ENCODE peak calls at places on chromosomes 16 and 17, in six cellular contexts. One of them, this sample, is unnamed.

GRCh38 chr17:82330322-82331239 is 3.0 kb downstream of the SECTM1 start:
- DNase-seq in HepG2: peak
- DNase-seq in GM12892: peak
- DNase-seq in GM12878: no peak
- DNase-seq in H1: no peak
- DNase-seq in K562: peak
- DNase-seq in this sample: no peak

GRCh38 chr17:66412857-66413563 is 110.6 kb downstream of the PRKCA start:
- DNase-seq in HepG2: no peak
- DNase-seq in GM12892: no peak
- DNase-seq in GM12878: no peak
- DNase-seq in H1: no peak
- DNase-seq in K562: no peak
- DNase-seq in this sample: no peak

GRCh38 chr17:76027159-76027839 is at the start of gene EVPL:
- DNase-seq in HepG2: peak
- DNase-seq in GM12892: no peak
- DNase-seq in GM12878: no peak
- DNase-seq in H1: no peak
- DNase-seq in K562: no peak
- DNase-seq in this sample: no peak

GRCh38 chr16:81432899-81433560 is 11.6 kb upstream of the CMIP start:
- DNase-seq in HepG2: no peak
- DNase-seq in GM12892: no peak
- DNase-seq in GM12878: no peak
- DNase-seq in H1: no peak
- DNase-seq in K562: no peak
- DNase-seq in this sample: no peak

GRCh38 chr16:46607529-46607928 is 13.7 kb downstream of the SHCBP1 start:
- DNase-seq in HepG2: peak
- DNase-seq in GM12892: no peak
- DNase-seq in GM12878: no peak
- DNase-seq in H1: no peak
- DNase-seq in K562: peak
- DNase-seq in this sample: no peak

GRCh38 chr16:58048914-58049696 is 23.6 kb downstream of the MMP15 start:
- DNase-seq in HepG2: no peak
- DNase-seq in GM12892: peak
- DNase-seq in GM12878: no peak
- DNase-seq in H1: peak
- DNase-seq in K562: no peak
- DNase-seq in this sample: no peak

GRCh38 chr16:588639-588888 is 1.3 kb upstream of the RAB40C start:
- DNase-seq in HepG2: no peak
- DNase-seq in GM12892: no peak
- DNase-seq in GM12878: no peak
- DNase-seq in H1: peak
- DNase-seq in K562: peak
- DNase-seq in this sample: no peak

GRCh38 chr16:9114842-9115241 is 23.4 kb downstream of the HAPSTR1 start:
- DNase-seq in HepG2: no peak
- DNase-seq in GM12892: no peak
- DNase-seq in GM12878: no peak
- DNase-seq in H1: no peak
- DNase-seq in K562: no peak
- DNase-seq in this sample: no peak

GRCh38 chr17:43342601-43342905 is 56.2 kb upstream of the ARL4D start:
- DNase-seq in HepG2: no peak
- DNase-seq in GM12892: no peak
- DNase-seq in GM12878: no peak
- DNase-seq in H1: no peak
- DNase-seq in K562: no peak
- DNase-seq in this sample: no peak

GRCh38 chr16:80460004-80460403 is 80.8 kb upstream of the DYNLRB2 start:
- DNase-seq in HepG2: no peak
- DNase-seq in GM12892: no peak
- DNase-seq in GM12878: no peak
- DNase-seq in H1: no peak
- DNase-seq in K562: no peak
- DNase-seq in this sample: no peak

GRCh38 chr17:42135664-42136653 is 13.4 kb downstream of the HSPB9 start:
- DNase-seq in HepG2: peak
- DNase-seq in GM12892: no peak
- DNase-seq in GM12878: no peak
- DNase-seq in H1: no peak
- DNase-seq in K562: no peak
- DNase-seq in this sample: no peak

GRCh38 chr17:56752263-56752662 is 81.5 kb downstream of the C17orf67 start:
- DNase-seq in HepG2: no peak
- DNase-seq in GM12892: no peak
- DNase-seq in GM12878: no peak
- DNase-seq in H1: no peak
- DNase-seq in K562: no peak
- DNase-seq in this sample: no peak

GRCh38 chr17:11511696-11512095 is 86.6 kb upstream of the DNAH9 start:
- DNase-seq in HepG2: peak
- DNase-seq in GM12892: no peak
- DNase-seq in GM12878: no peak
- DNase-seq in H1: no peak
- DNase-seq in K562: no peak
- DNase-seq in this sample: no peak

GRCh38 chr16:57000271-57001025 is 11.1 kb downstream of the NLRC5 start:
- DNase-seq in HepG2: no peak
- DNase-seq in GM12892: no peak
- DNase-seq in GM12878: peak
- DNase-seq in H1: no peak
- DNase-seq in K562: no peak
- DNase-seq in this sample: no peak

GRCh38 chr17:61385869-61386245 is 13.8 kb upstream of the TBX2 start:
- DNase-seq in HepG2: no peak
- DNase-seq in GM12892: no peak
- DNase-seq in GM12878: no peak
- DNase-seq in H1: no peak
- DNase-seq in K562: no peak
- DNase-seq in this sample: no peak

GRCh38 chr16:25771216-25771615 is 79.5 kb downstream of the HS3ST4 start:
- DNase-seq in HepG2: no peak
- DNase-seq in GM12892: no peak
- DNase-seq in GM12878: no peak
- DNase-seq in H1: no peak
- DNase-seq in K562: no peak
- DNase-seq in this sample: no peak

GRCh38 chr16:77780378-77780837 is 8.0 kb upstream of the VAT1L start:
- DNase-seq in HepG2: peak
- DNase-seq in GM12892: no peak
- DNase-seq in GM12878: no peak
- DNase-seq in H1: no peak
- DNase-seq in K562: no peak
- DNase-seq in this sample: no peak

GRCh38 chr17:1312261-1312870 is 32.9 kb downstream of the TRARG1 start:
- DNase-seq in HepG2: peak
- DNase-seq in GM12892: no peak
- DNase-seq in GM12878: no peak
- DNase-seq in H1: peak
- DNase-seq in K562: peak
- DNase-seq in this sample: no peak

DNA sequence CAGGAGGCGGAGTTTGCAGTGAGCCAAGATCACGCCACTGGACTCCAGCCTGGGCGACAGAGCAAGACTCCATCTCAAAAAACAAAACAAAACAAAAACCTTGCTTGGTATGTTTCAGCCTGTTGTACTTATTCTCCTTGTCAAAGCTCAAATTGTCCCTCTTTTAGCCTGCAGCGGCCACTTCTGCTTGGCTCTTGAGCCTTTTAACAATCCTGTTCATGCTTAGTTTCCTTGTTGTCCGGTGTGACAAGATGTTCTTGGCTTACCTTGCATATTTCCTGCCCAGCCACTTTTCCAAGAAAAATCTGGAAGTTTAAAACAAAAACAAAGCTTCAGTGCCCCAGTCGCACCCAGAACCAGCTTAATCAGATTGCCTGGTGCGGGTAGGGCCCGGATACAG is 81.0 kb downstream of the ABCC1 start:
- DNase-seq in HepG2: no peak
- DNase-seq in GM12892: no peak
- DNase-seq in GM12878: no peak
- DNase-seq in H1: no peak
- DNase-seq in K562: no peak
- DNase-seq in this sample: no peak
- TF ChIP-seq POLR2AphosphoS5 in HepG2: no peak
- TF ChIP-seq POLR2AphosphoS5 in GM12892: no peak
- TF ChIP-seq POLR2AphosphoS5 in GM12878: no peak
- TF ChIP-seq POLR2AphosphoS5 in H1: no peak
- TF ChIP-seq POLR2AphosphoS5 in K562: no peak
- TF ChIP-seq POLR2AphosphoS5 in this sample: no peak

GRCh38 chr17:50210249-50211225 is 9.1 kb upstream of the COL1A1 start:
- DNase-seq in HepG2: peak
- DNase-seq in GM12892: no peak
- DNase-seq in GM12878: no peak
- DNase-seq in H1: peak
- DNase-seq in K562: peak
- DNase-seq in this sample: no peak
- TF ChIP-seq POLR2A in HepG2: no peak
- TF ChIP-seq POLR2A in GM12892: no peak
- TF ChIP-seq POLR2A in GM12878: no peak
- TF ChIP-seq POLR2A in H1: no peak
- TF ChIP-seq POLR2A in K562: no peak
- TF ChIP-seq POLR2A in this sample: no peak

GRCh38 chr17:62800580-62800979 is 7.5 kb downstream of the MARCHF10 start:
- DNase-seq in HepG2: no peak
- DNase-seq in GM12892: no peak
- DNase-seq in GM12878: no peak
- DNase-seq in H1: peak
- DNase-seq in K562: no peak
- DNase-seq in this sample: no peak
- TF ChIP-seq TAF1 in HepG2: no peak
- TF ChIP-seq TAF1 in GM12892: no peak
- TF ChIP-seq TAF1 in GM12878: no peak
- TF ChIP-seq TAF1 in H1: no peak
- TF ChIP-seq TAF1 in K562: no peak
- TF ChIP-seq TAF1 in this sample: no peak

GRCh38 chr16:2156025-2156848 is 655 bp downstream of the TRAF7 start:
- DNase-seq in HepG2: peak
- DNase-seq in GM12892: no peak
- DNase-seq in GM12878: no peak
- DNase-seq in H1: no peak
- DNase-seq in K562: peak
- DNase-seq in this sample: no peak

GRCh38 chr16:2159052-2159838 is 3.7 kb downstream of the TRAF7 start:
- DNase-seq in HepG2: no peak
- DNase-seq in GM12892: no peak
- DNase-seq in GM12878: no peak
- DNase-seq in H1: no peak
- DNase-seq in K562: no peak
- DNase-seq in this sample: no peak

GRCh38 chr16:2158262-2158638 is 2.7 kb downstream of the TRAF7 start:
- DNase-seq in HepG2: no peak
- DNase-seq in GM12892: no peak
- DNase-seq in GM12878: no peak
- DNase-seq in H1: no peak
- DNase-seq in K562: no peak
- DNase-seq in this sample: no peak

GRCh38 chr16:2156849-2157224 is 1.3 kb downstream of the TRAF7 start:
- DNase-seq in HepG2: no peak
- DNase-seq in GM12892: no peak
- DNase-seq in GM12878: no peak
- DNase-seq in H1: no peak
- DNase-seq in K562: no peak
- DNase-seq in this sample: no peak

GRCh38 chr16:2157480-2158261 is 2.1 kb downstream of the TRAF7 start:
- DNase-seq in HepG2: peak
- DNase-seq in GM12892: no peak
- DNase-seq in GM12878: no peak
- DNase-seq in H1: no peak
- DNase-seq in K562: no peak
- DNase-seq in this sample: no peak
- TF ChIP-seq POLR2AphosphoS5 in HepG2: peak
- TF ChIP-seq POLR2AphosphoS5 in GM12892: no peak
- TF ChIP-seq POLR2AphosphoS5 in GM12878: no peak
- TF ChIP-seq POLR2AphosphoS5 in H1: no peak
- TF ChIP-seq POLR2AphosphoS5 in K562: no peak
- TF ChIP-seq POLR2AphosphoS5 in this sample: no peak

This sample was measured in GM12891.